ENCODE peak calls at places on chromosomes 13 and 19, in nine cellular contexts. S is neural progenitor cell, G is mammary epithelial cell, W is endothelial cell of umbilical vein, H is HepG2, A is K562, C is hepatocyte, K is GM23248, D is GM23338. B is an unnamed sample.

GRCh38 chr19:49442793-49443365 is 1.6 kb upstream of the SLC17A7 start:
- DNase-seq in S (peak), G (peak), W (peak), H (peak), A (peak), C (peak), K (peak), D (peak), B (peak)

GRCh38 chr13:42821437-42821836 is 40.1 kb downstream of the FAM216B start:
- DNase-seq in S (no peak), G (no peak), W (peak), H (no peak), A (no peak), C (no peak), K (peak), D (no peak), B (no peak)

GRCh38 chr19:19582471-19582870 is 36.0 kb downstream of the PBX4 start:
- DNase-seq in S (no peak), G (no peak), W (no peak), H (no peak), A (no peak), C (no peak), K (no peak), D (no peak), B (no peak)

GRCh38 chr19:34335914-34336313 is 29.1 kb upstream of the GPI start:
- DNase-seq in S (no peak), G (no peak), W (no peak), H (peak), A (no peak), C (no peak), K (no peak), D (no peak), B (no peak)

GRCh38 chr13:47705185-47705584 is 295.9 kb downstream of the SUCLA2 start:
- DNase-seq in S (no peak), G (no peak), W (no peak), H (no peak), A (no peak), C (no peak), K (no peak), D (no peak), B (no peak)

GRCh38 chr13:23776698-23777570 is 112.3 kb downstream of the MIPEP start:
- DNase-seq in S (no peak), G (no peak), W (no peak), H (no peak), A (no peak), C (no peak), K (no peak), D (no peak), B (no peak)

GRCh38 chr19:5235458-5236219 is 105.0 kb downstream of the PTPRS start:
- DNase-seq in S (no peak), G (no peak), W (no peak), H (no peak), A (no peak), C (no peak), K (no peak), D (no peak), B (no peak)

GRCh38 chr19:14363203-14364097 is 17.8 kb upstream of the ADGRE5 start:
- DNase-seq in S (peak), G (peak), W (peak), H (peak), A (peak), C (peak), K (peak), D (peak), B (peak)

GRCh38 chr13:113373811-113374485 is 10.0 kb upstream of the GRTP1 start:
- DNase-seq in S (no peak), G (no peak), W (no peak), H (no peak), A (no peak), C (no peak), K (no peak), D (no peak), B (no peak)

GRCh38 chr13:30396434-30397075 is 25.7 kb upstream of the UBE2L5 start:
- DNase-seq in S (no peak), G (peak), W (no peak), H (no peak), A (no peak), C (no peak), K (peak), D (peak), B (peak)

GRCh38 chr13:41222259-41222852 is 28.0 kb upstream of the KBTBD7 start:
- DNase-seq in S (peak), G (peak), W (peak), H (peak), A (peak), C (peak), K (peak), D (peak), B (peak)

GRCh38 chr13:30584332-30584731 is 33.4 kb upstream of the USPL1 start:
- DNase-seq in S (no peak), G (no peak), W (no peak), H (no peak), A (no peak), C (no peak), K (peak), D (no peak), B (no peak)

GRCh38 chr13:32047796-32048195 is 16.2 kb downstream of the FRY start:
- DNase-seq in S (no peak), G (no peak), W (no peak), H (no peak), A (no peak), C (no peak), K (no peak), D (no peak), B (no peak)

GRCh38 chr19:51094696-51095279 is 12.1 kb upstream of the KLK14 start:
- DNase-seq in S (peak), G (no peak), W (peak), H (peak), A (peak), C (peak), K (peak), D (peak), B (peak)

GRCh38 chr13:58949646-58950045 is 1214.1 kb downstream of the DIAPH3 start:
- DNase-seq in S (peak), G (no peak), W (no peak), H (no peak), A (peak), C (no peak), K (no peak), D (peak), B (peak)

GRCh38 chr19:34173145-34173956 is 1.0 kb downstream of the LSM14A start:
- DNase-seq in S (peak), G (peak), W (peak), H (peak), A (peak), C (peak), K (peak), D (peak), B (peak)

GRCh38 chr13:31765441-31765840 is 26.1 kb downstream of the RXFP2 start:
- DNase-seq in S (no peak), G (peak), W (no peak), H (no peak), A (no peak), C (no peak), K (peak), D (no peak), B (no peak)

GRCh38 chr19:29667390-29667783 is 2.1 kb downstream of the PLEKHF1 start:
- DNase-seq in S (no peak), G (no peak), W (no peak), H (no peak), A (no peak), C (no peak), K (no peak), D (no peak), B (no peak)

GRCh38 chr19:5926641-5927438 is 12.8 kb downstream of the CAPS start:
- DNase-seq in S (no peak), G (no peak), W (no peak), H (no peak), A (no peak), C (peak), K (peak), D (no peak), B (no peak)

GRCh38 chr19:611506-611869 is 21.8 kb downstream of the HCN2 start:
- DNase-seq in S (no peak), G (peak), W (no peak), H (no peak), A (no peak), C (no peak), K (peak), D (no peak), B (peak)

GRCh38 chr19:57754091-57754673 is 7.6 kb downstream of the ZNF776 start:
- DNase-seq in S (no peak), G (no peak), W (no peak), H (no peak), A (no peak), C (no peak), K (no peak), D (no peak), B (no peak)

GRCh38 chr13:113120300-113121182 is 2.1 kb upstream of the F10 start:
- DNase-seq in S (no peak), G (no peak), W (no peak), H (no peak), A (no peak), C (no peak), K (no peak), D (no peak), B (no peak)

GRCh38 chr19:23817519-23817918 is 58.8 kb upstream of the ZNF681 start:
- DNase-seq in S (peak), G (peak), W (no peak), H (peak), A (peak), C (peak), K (peak), D (peak), B (peak)

GRCh38 chr19:55479045-55479444 is 2.6 kb downstream of the ZNF628 start:
- DNase-seq in S (no peak), G (no peak), W (no peak), H (no peak), A (no peak), C (no peak), K (no peak), D (no peak), B (no peak)

GRCh38 chr13:106029901-106030300 is 505.6 kb downstream of the EFNB2 start:
- DNase-seq in S (no peak), G (no peak), W (no peak), H (no peak), A (no peak), C (no peak), K (no peak), D (no peak), B (no peak)

GRCh38 chr19:18929311-18929710 is 9.8 kb downstream of the DDX49 start:
- DNase-seq in S (no peak), G (no peak), W (no peak), H (no peak), A (no peak), C (no peak), K (no peak), D (no peak), B (no peak)

GRCh38 chr13:44259045-44260042 is 114.3 kb upstream of the SERP2 start:
- DNase-seq in S (no peak), G (peak), W (peak), H (no peak), A (peak), C (peak), K (peak), D (no peak), B (no peak)

GRCh38 chr13:26896986-26897668 is 136.5 kb upstream of the GPR12 start:
- DNase-seq in S (peak), G (no peak), W (no peak), H (no peak), A (no peak), C (no peak), K (no peak), D (no peak), B (peak)

GRCh38 chr13:75129331-75129730 is 352.6 kb downstream of the TBC1D4 start:
- DNase-seq in S (no peak), G (peak), W (no peak), H (no peak), A (no peak), C (no peak), K (peak), D (no peak), B (no peak)

GRCh38 chr13:27450921-27451461 is 627 bp upstream of the MTIF3 start:
- DNase-seq in S (peak), G (peak), W (peak), H (peak), A (peak), C (peak), K (peak), D (peak), B (peak)

GRCh38 chr19:55229789-55230182 is 1.2 kb upstream of the TMEM86B start:
- DNase-seq in S (no peak), G (no peak), W (no peak), H (no peak), A (no peak), C (peak), K (no peak), D (no peak), B (no peak)

GRCh38 chr19:31707206-31707605 is 358.0 kb upstream of the TSHZ3 start:
- DNase-seq in S (no peak), G (no peak), W (no peak), H (no peak), A (no peak), C (no peak), K (no peak), D (no peak), B (no peak)

GRCh38 chr19:42494321-42494720 is 34.0 kb downstream of the CEACAM1 start:
- DNase-seq in S (no peak), G (no peak), W (no peak), H (no peak), A (no peak), C (no peak), K (peak), D (no peak), B (no peak)

GRCh38 chr13:32515246-32515645 is 23.3 kb downstream of the N4BP2L2 start:
- DNase-seq in S (no peak), G (no peak), W (no peak), H (no peak), A (no peak), C (no peak), K (no peak), D (no peak), B (no peak)

GRCh38 chr13:50991624-50992610 is 82.3 kb downstream of the RNASEH2B start:
- DNase-seq in S (no peak), G (no peak), W (no peak), H (no peak), A (no peak), C (no peak), K (no peak), D (no peak), B (no peak)

GRCh38 chr13:35165205-35165604 is 223.1 kb downstream of the NBEA start:
- DNase-seq in S (peak), G (no peak), W (no peak), H (no peak), A (no peak), C (no peak), K (no peak), D (peak), B (peak)

GRCh38 chr19:35271546-35271945 is 2.8 kb downstream of the USF2 start:
- DNase-seq in S (no peak), G (no peak), W (no peak), H (no peak), A (no peak), C (no peak), K (no peak), D (no peak), B (no peak)

GRCh38 chr19:15185188-15185587 is 15.6 kb downstream of the NOTCH3 start:
- DNase-seq in S (no peak), G (no peak), W (no peak), H (no peak), A (no peak), C (no peak), K (no peak), D (no peak), B (no peak)

DNA sequence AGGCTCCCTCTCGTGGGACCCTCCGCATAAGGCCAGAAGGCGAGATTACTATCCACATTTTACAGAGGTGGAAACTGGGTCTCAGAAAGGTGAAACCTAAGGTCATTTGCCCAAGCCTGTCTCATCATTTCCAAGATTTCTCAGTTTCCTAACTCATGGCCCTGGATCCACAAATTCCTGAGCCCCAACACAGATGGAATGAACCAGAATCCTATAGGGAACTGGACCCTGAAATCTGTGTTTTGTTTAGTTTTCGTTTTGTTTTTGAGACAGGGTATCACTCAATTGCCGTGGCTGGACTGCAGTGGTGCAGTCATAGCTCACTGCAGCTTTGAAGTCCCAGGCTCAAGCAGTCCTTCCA is 563 bp upstream of the GNG7 start:
- DNase-seq in S (no peak), G (no peak), W (no peak), H (no peak), A (no peak), C (no peak), K (no peak), D (no peak), B (no peak)
- H3K4me3 ChIP-seq in S (no peak), G (no peak), W (no peak), H (no peak), A (no peak), C (no peak), K (no peak), D (peak), B (no peak)

GRCh38 chr19:45477713-45478453 is 10.1 kb downstream of the FOSB start:
- DNase-seq in S (peak), G (no peak), W (no peak), H (no peak), A (peak), C (peak), K (peak), D (no peak), B (peak)
- TF ChIP-seq EZH2 in S (no peak), G (no peak), W (no peak), H (no peak), A (no peak), C (no peak), K (no peak), D (no peak), B (no peak)

GRCh38 chr19:43715776-43716175 is at the start of gene IRGC:
- DNase-seq in S (no peak), G (no peak), W (no peak), H (no peak), A (no peak), C (no peak), K (no peak), D (no peak), B (no peak)
- H3K4me3 ChIP-seq in S (no peak), G (no peak), W (no peak), H (no peak), A (no peak), C (no peak), K (no peak), D (no peak), B (no peak)

DNA sequence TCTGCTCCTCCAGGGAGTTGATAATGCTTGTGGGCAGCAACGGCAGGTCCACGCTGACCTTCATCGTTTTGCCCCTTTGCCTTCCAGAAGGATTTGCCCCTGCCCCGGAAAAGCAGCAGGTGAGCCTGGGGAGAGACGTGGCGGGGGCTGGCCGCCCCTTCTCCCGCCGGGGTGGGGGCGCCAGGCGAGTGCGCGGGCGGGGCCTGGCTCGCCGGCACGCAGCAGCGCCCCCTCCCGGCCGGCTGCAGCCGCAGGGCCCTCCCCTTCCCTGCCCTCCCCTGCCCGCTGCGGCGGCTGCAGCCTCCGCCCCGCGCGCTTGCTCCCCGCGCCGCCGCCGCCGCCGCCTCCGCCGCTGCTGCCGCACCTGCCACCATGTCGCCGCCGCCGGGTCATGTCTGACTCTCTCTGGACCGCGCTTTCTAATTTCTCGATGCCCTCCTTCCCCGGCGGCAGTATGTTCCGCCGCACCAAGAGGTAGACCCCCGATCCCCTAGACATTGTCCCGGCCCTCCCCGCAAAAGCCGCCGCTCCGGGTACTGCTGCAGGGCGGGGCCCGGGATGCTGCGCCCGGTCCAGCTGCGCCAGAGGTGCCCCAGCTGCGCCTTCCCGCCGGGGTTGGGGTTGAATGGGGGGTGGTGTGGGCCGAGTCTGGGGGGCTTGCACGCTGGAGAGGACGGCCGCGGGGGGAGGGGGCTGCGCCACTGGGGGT is at the start of gene MAST1:
- DNase-seq in S (peak), G (no peak), W (no peak), H (no peak), A (peak), C (peak), K (peak), D (peak), B (peak)
- TF ChIP-seq EZH2 in S (peak), G (no peak), W (peak), H (no peak), A (no peak), C (peak), K (no peak), D (no peak), B (no peak)

DNA sequence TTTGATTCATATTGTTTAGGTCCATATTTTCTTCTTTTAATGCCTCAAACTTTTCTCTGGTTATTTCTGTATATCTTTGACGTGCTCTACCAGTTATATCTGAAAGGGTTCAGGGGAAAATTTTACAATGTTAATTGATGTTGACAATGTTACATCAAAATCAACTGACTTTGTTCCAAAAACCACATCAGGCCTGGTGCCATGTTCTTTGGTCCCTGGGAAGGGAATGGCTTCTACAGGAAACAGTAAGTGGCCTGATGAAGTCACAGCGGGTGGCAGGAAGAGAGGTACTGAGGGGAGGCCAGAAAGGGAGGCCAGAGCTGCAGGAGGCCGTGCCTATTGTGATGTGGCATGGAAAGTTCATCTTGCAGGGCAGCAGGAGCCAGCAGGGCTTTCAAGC is 38.2 kb downstream of the CEP89 start:
- DNase-seq in S (no peak), G (no peak), W (no peak), H (no peak), A (no peak), C (no peak), K (no peak), D (no peak), B (no peak)
- H3K4me3 ChIP-seq in S (no peak), G (no peak), W (no peak), H (no peak), A (no peak), C (no peak), K (no peak), D (no peak), B (no peak)

DNA sequence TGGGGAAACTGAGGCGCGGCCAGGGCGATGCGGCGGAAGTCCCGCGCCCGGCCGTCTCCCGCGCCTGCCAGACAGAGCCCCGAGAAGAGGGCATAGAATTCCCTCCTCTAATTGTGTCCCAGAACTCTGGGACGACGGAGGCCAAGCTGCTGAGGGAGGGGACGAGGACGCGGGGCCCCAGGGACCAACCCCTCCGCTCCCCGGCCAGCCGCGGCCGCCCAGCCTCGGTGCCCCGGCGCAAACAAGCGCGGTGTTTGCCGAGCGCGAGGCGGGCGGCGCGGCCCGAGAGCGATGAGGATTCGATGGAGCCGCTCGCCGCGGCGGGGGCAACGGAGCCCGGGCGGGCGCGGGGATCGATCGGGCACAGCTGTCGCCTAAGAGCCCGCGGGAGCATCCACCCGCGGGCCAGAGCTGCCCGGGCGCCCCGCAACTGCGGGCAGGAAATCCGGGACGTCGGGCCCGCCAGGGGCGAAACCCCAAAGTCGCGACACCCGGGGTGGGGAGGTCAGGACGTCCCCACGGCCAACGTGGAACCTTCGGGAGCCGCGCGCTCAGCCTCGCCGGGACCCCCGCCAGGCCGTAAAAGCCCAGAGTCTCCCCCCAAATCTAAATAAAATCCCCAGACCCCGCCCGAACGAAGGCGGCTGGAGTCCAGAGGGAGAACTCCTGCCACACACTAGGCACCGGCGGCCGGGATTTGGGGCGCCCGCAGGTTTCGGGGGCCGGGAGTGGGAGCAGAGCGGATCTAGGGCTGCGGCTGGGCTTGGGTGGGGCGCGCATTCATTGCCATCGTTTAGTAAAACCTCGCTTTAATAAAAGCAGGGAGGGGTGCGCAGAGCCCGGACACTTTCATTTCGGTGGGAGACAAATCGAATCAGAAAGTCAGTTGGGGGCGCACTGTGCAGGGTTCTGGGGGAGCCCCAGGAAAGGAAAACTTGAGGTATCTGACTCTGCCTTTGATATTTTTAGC is 3.6 kb upstream of the ONECUT3 start:
- DNase-seq in S (peak), G (no peak), W (no peak), H (no peak), A (no peak), C (no peak), K (no peak), D (no peak), B (no peak)
- TF ChIP-seq EZH2 in S (peak), G (no peak), W (peak), H (peak), A (no peak), C (peak), K (peak), D (peak), B (peak)

B was measured in A673.